ENCODE peak calls at places on chromosomes 1 and 21, in four cellular contexts. One of them, this sample, is unnamed.

GRCh38 chr1:21246905-21247642 is 43.2 kb downstream of the ECE1 start:
- DNase-seq in HepG2: no peak
- DNase-seq in WTC11: no peak
- DNase-seq in GM12878: no peak
- DNase-seq in this sample: no peak

GRCh38 chr1:176843352-176844297 is 320.9 kb downstream of the ASTN1 start:
- DNase-seq in GM12878: no peak
- DNase-seq in HepG2: peak
- DNase-seq in WTC11: peak
- DNase-seq in this sample: peak

GRCh38 chr1:186987065-186987464 is 158.3 kb downstream of the PLA2G4A start:
- DNase-seq in HepG2: no peak
- DNase-seq in GM12878: no peak
- DNase-seq in WTC11: no peak
- DNase-seq in this sample: no peak

GRCh38 chr1:77538956-77539509 is 143.4 kb downstream of the ZZZ3 start:
- DNase-seq in GM12878: no peak
- DNase-seq in HepG2: peak
- DNase-seq in WTC11: no peak
- DNase-seq in this sample: no peak

GRCh38 chr21:18468775-18469174 is 65.2 kb upstream of the TMPRSS15 start:
- DNase-seq in WTC11: no peak
- DNase-seq in GM12878: no peak
- DNase-seq in HepG2: no peak
- DNase-seq in this sample: no peak

GRCh38 chr1:197180252-197180878 is 33.9 kb upstream of the ASPM start:
- DNase-seq in GM12878: no peak
- DNase-seq in HepG2: peak
- DNase-seq in WTC11: no peak
- DNase-seq in this sample: peak

GRCh38 chr1:106883208-106883607 is 173.3 kb upstream of the PRMT6 start:
- DNase-seq in WTC11: no peak
- DNase-seq in HepG2: no peak
- DNase-seq in GM12878: no peak
- DNase-seq in this sample: no peak

GRCh38 chr1:15946546-15947381 is 29.1 kb downstream of the ZBTB17 start:
- DNase-seq in GM12878: no peak
- DNase-seq in HepG2: no peak
- DNase-seq in WTC11: no peak
- DNase-seq in this sample: no peak

GRCh38 chr1:54816951-54817350 is 15.8 kb upstream of the TTC22 start:
- DNase-seq in WTC11: no peak
- DNase-seq in GM12878: no peak
- DNase-seq in HepG2: no peak
- DNase-seq in this sample: no peak

GRCh38 chr1:228208831-228209524 is 1.1 kb downstream of the OBSCN start:
- DNase-seq in GM12878: no peak
- DNase-seq in WTC11: no peak
- DNase-seq in HepG2: no peak
- DNase-seq in this sample: no peak

GRCh38 chr1:64459743-64460142 is 10.2 kb upstream of the CACHD1 start:
- DNase-seq in GM12878: no peak
- DNase-seq in WTC11: no peak
- DNase-seq in HepG2: no peak
- DNase-seq in this sample: no peak

GRCh38 chr1:243902100-243902499 is 52.1 kb upstream of the AKT3 start:
- DNase-seq in GM12878: no peak
- DNase-seq in WTC11: no peak
- DNase-seq in HepG2: peak
- DNase-seq in this sample: no peak

GRCh38 chr1:227094249-227094966 is 154.3 kb downstream of the COQ8A start:
- DNase-seq in WTC11: no peak
- DNase-seq in HepG2: peak
- DNase-seq in GM12878: no peak
- DNase-seq in this sample: no peak

GRCh38 chr1:231338270-231339128 is at the start of gene SPRTN:
- DNase-seq in GM12878: no peak
- DNase-seq in WTC11: peak
- DNase-seq in HepG2: no peak
- DNase-seq in this sample: peak

GRCh38 chr1:91555821-91556531 is 55.3 kb downstream of the CDC7 start:
- DNase-seq in GM12878: no peak
- DNase-seq in HepG2: no peak
- DNase-seq in WTC11: no peak
- DNase-seq in this sample: peak

GRCh38 chr1:178620584-178621475 is 104.2 kb upstream of the RALGPS2 start:
- DNase-seq in WTC11: no peak
- DNase-seq in HepG2: peak
- DNase-seq in GM12878: no peak
- DNase-seq in this sample: no peak

GRCh38 chr1:25140073-25140797 is 92.1 kb downstream of the SYF2 start:
- DNase-seq in HepG2: peak
- DNase-seq in GM12878: peak
- DNase-seq in WTC11: no peak
- DNase-seq in this sample: no peak

GRCh38 chr1:245184791-245185190 is 30.0 kb downstream of the KIF26B start:
- DNase-seq in WTC11: no peak
- DNase-seq in GM12878: no peak
- DNase-seq in HepG2: no peak
- DNase-seq in this sample: no peak

GRCh38 chr1:169107673-169108160 is 1.2 kb downstream of the ATP1B1 start:
- DNase-seq in WTC11: no peak
- DNase-seq in GM12878: no peak
- DNase-seq in HepG2: peak
- DNase-seq in this sample: no peak

GRCh38 chr21:44926364-44927101 is 5.8 kb upstream of the ITGB2 start:
- DNase-seq in WTC11: no peak
- DNase-seq in HepG2: no peak
- DNase-seq in GM12878: no peak
- DNase-seq in this sample: no peak

DNA sequence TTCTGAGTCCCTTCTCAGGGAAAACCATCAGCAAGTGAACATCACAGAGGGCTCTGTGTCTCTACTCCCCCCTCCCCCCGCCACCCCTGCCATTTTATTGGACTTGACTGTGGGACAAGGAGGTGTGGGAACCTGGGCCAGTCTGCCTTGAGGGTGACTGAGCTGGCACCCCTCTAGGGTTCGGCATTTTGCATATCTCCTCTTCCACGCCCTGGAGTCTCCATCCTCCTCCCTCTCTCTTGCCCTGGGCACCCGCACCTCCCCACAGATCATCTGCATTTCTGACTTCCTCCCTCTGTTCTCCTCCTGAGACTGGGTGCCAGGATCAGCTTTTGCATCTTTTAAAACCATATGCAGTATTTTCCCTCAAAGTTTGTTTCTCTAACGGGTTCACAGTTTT is 107.1 kb upstream of the ERRFI1 start:
- DNase-seq in GM12878: no peak
- DNase-seq in WTC11: no peak
- DNase-seq in HepG2: no peak
- DNase-seq in this sample: no peak
- TF ChIP-seq CREM in GM12878: no peak
- TF ChIP-seq CREM in WTC11: no peak
- TF ChIP-seq CREM in HepG2: no peak
- TF ChIP-seq CREM in this sample: no peak

GRCh38 chr1:207948536-207949250 is 37.8 kb upstream of the CD34 start:
- DNase-seq in GM12878: no peak
- DNase-seq in WTC11: no peak
- DNase-seq in HepG2: no peak
- DNase-seq in this sample: no peak

GRCh38 chr1:207949571-207950195 is 38.8 kb upstream of the CD34 start:
- DNase-seq in GM12878: no peak
- DNase-seq in WTC11: no peak
- DNase-seq in HepG2: no peak
- DNase-seq in this sample: no peak

GRCh38 chr1:207941664-207942063 is 30.7 kb upstream of the CD34 start:
- DNase-seq in GM12878: no peak
- DNase-seq in HepG2: no peak
- DNase-seq in WTC11: no peak
- DNase-seq in this sample: no peak

GRCh38 chr1:207944571-207944970 is 33.6 kb upstream of the CD34 start:
- DNase-seq in GM12878: no peak
- DNase-seq in WTC11: no peak
- DNase-seq in HepG2: no peak
- DNase-seq in this sample: no peak
- TF ChIP-seq CREM in GM12878: no peak
- TF ChIP-seq CREM in WTC11: no peak
- TF ChIP-seq CREM in HepG2: no peak
- TF ChIP-seq CREM in this sample: no peak

GRCh38 chr1:202276920-202277319 is 64.8 kb downstream of the UBE2T start:
- DNase-seq in HepG2: no peak
- DNase-seq in GM12878: no peak
- DNase-seq in WTC11: no peak
- DNase-seq in this sample: no peak
- TF ChIP-seq CREM in HepG2: no peak
- TF ChIP-seq CREM in GM12878: no peak
- TF ChIP-seq CREM in WTC11: no peak
- TF ChIP-seq CREM in this sample: no peak

DNA sequence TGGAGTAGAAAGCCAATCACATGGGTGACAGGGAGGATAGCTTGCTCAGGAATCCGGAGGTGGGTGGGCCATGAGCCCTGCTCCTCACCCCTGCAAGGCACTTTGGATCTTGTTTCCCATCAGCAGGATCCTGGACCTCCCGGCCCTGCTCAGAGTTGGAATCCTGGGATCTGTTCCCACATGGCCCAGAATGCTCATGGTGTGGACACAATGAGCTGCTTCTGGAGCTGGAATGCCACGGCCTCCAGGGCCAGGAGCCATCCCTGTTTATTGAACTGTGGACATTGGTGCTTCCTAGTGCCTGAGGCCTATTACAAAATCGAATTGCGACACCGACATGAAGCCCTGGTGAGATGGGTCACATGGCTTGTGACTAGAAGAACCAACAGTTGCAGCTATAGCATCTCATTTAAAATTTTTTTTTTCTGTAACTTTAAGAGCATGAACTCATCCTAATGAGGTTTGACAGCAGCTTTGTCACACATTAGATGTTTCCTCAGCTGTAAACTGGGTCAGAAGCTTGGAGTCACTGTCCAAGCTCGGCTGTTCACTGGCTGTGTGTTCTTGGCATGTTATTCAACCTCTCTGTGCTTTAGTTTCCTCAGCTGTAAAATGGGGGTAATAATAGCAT is 40.4 kb upstream of the GOLT1A start:
- DNase-seq in GM12878: no peak
- DNase-seq in WTC11: no peak
- DNase-seq in HepG2: peak
- DNase-seq in this sample: no peak
- TF ChIP-seq CREM in GM12878: no peak
- TF ChIP-seq CREM in WTC11: no peak
- TF ChIP-seq CREM in HepG2: peak
- TF ChIP-seq CREM in this sample: no peak

GRCh38 chr1:116494745-116495144 is 76.1 kb downstream of the CD58 start:
- DNase-seq in WTC11: no peak
- DNase-seq in GM12878: no peak
- DNase-seq in HepG2: peak
- DNase-seq in this sample: no peak
- TF ChIP-seq CREM in WTC11: no peak
- TF ChIP-seq CREM in GM12878: no peak
- TF ChIP-seq CREM in HepG2: no peak
- TF ChIP-seq CREM in this sample: no peak

GRCh38 chr1:216183427-216183826 is 239.8 kb downstream of the USH2A start:
- DNase-seq in HepG2: no peak
- DNase-seq in WTC11: no peak
- DNase-seq in GM12878: no peak
- DNase-seq in this sample: no peak

GRCh38 chr1:216181590-216181989 is 241.7 kb downstream of the USH2A start:
- DNase-seq in WTC11: no peak
- DNase-seq in HepG2: no peak
- DNase-seq in GM12878: no peak
- DNase-seq in this sample: no peak

GRCh38 chr1:216184281-216184680 is 239.0 kb downstream of the USH2A start:
- DNase-seq in HepG2: no peak
- DNase-seq in GM12878: no peak
- DNase-seq in WTC11: no peak
- DNase-seq in this sample: no peak

GRCh38 chr1:216186131-216186530 is 237.1 kb downstream of the USH2A start:
- DNase-seq in WTC11: no peak
- DNase-seq in HepG2: no peak
- DNase-seq in GM12878: no peak
- DNase-seq in this sample: no peak

DNA sequence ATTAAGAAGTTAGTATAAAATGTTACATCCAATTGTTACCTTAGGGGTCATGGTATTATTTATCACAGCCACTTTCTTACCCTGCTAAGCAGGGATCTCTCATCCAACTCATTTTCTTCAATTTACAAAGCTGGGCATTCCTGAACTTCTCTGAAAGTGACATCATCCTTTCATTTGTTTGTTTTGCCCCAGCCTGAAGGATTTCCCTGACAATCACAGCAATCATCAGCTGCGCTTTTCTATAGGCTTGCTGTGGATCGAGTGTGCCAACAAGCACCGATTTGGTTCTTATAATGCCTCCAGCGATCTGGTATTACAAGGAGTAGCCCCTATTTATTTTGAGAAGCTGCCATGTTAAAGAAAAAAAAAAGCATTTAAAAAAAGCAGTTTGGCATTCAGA is 240.2 kb downstream of the USH2A start:
- DNase-seq in WTC11: peak
- DNase-seq in GM12878: no peak
- DNase-seq in HepG2: peak
- DNase-seq in this sample: no peak
- TF ChIP-seq CREM in WTC11: no peak
- TF ChIP-seq CREM in GM12878: no peak
- TF ChIP-seq CREM in HepG2: no peak
- TF ChIP-seq CREM in this sample: no peak

GRCh38 chr21:31045841-31046240 is 7.6 kb upstream of the KRTAP19-8 start:
- DNase-seq in GM12878: no peak
- DNase-seq in WTC11: no peak
- DNase-seq in HepG2: no peak
- DNase-seq in this sample: no peak
- TF ChIP-seq CREM in GM12878: no peak
- TF ChIP-seq CREM in WTC11: no peak
- TF ChIP-seq CREM in HepG2: no peak
- TF ChIP-seq CREM in this sample: no peak

DNA sequence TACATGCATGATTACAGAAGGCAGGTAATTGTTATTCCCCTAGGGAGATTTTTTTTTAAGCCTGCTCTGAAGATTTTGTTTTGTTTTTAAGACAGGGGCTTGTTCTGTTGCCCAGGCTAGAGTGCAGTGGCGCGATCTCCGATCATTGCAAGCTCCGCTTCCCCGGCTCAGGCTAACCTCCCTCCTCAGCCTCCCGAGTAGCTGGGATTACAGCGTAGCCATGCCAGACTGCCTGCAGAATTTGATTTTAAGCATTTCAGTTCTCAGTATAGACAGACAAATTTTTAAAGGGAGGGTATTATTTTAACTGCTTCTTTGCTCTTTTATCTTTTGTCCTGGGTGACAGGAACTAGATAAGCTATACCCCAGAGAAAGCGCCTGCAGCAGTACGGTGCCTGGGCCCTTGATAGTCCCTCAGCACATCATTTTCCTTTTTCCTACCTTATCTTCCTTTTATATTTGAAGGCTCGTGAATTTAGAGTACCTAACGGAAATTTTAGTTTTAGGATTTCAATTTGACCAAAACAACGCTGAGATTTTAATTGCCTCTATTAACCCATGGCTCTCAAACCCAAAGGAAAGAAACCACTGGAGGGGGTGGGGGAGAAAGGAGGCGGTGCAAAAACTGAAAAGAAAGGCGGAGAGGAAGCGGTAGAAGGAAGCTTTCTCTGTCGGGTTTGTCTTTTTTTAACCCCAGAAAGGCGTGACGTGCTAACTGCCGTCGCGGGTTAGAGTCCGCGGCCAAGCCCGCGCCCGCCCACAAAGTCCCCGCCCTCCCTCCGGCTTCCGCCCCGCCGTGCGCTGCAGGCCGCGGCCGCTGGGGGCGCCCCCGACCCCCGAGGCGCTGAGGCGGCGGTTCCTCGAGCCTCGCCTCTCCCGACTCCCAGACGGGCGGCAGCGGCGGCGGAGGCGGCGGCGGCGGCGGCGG is at the start of gene EEIG2:
- DNase-seq in WTC11: peak
- DNase-seq in HepG2: peak
- DNase-seq in GM12878: peak
- DNase-seq in this sample: peak
- TF ChIP-seq CREM in WTC11: peak
- TF ChIP-seq CREM in HepG2: no peak
- TF ChIP-seq CREM in GM12878: peak
- TF ChIP-seq CREM in this sample: peak

This sample was measured in K562.